ENCODE peak calls at places on chromosomes 13 and 19, in seven cellular contexts. J is A549; K is right atrium auricular region; M is CD4-positive, alpha-beta memory T cell; A is cardiac muscle cell; P is iPS DF 6.9; D is foreskin fibroblast. X is an unnamed sample.

GRCh38 chr19:11377237-11377636 is 2.8 kb downstream of the SWSAP1 start:
- DNase-seq in K (no peak), A (no peak), J (peak; percentile 46), M (no peak), D (peak; percentile 93), P (no peak), X (no peak)

GRCh38 chr13:81957121-81957520 is 1616.2 kb upstream of the SPRY2 start:
- DNase-seq in A (no peak), K (no peak), D (no peak), P (peak; percentile 31), M (no peak), J (peak; percentile 0), X (no peak)

GRCh38 chr19:41540041-41540695 is 35.8 kb upstream of the CEACAM21 start:
- DNase-seq in A (no peak), M (no peak), D (no peak), P (no peak), J (no peak), K (no peak), X (no peak)

GRCh38 chr13:94454334-94454733 is 25.1 kb downstream of the DCT start:
- DNase-seq in D (no peak), M (no peak), K (no peak), J (no peak), A (no peak), P (no peak), X (no peak)

GRCh38 chr13:114112231-114112825 is 20.1 kb downstream of the RASA3 start:
- DNase-seq in M (peak; percentile 33), P (no peak), A (peak; percentile 61), D (no peak), J (no peak), K (peak; percentile 55), X (no peak)

GRCh38 chr19:50230379-50231351 is 27.2 kb downstream of the MYH14 start:
- DNase-seq in D (no peak), M (no peak), J (no peak), P (no peak), A (no peak), K (no peak), X (no peak)

GRCh38 chr19:55526216-55527196 is 10.4 kb downstream of the SBK2 start:
- DNase-seq in M (no peak), D (peak; percentile 80), K (peak; percentile 75), J (peak; percentile 82), P (no peak), A (peak; percentile 56), X (no peak)

GRCh38 chr13:93066187-93066586 is 160.4 kb upstream of the GPC6 start:
- DNase-seq in K (no peak), P (no peak), J (no peak), D (peak; percentile 52), A (no peak), M (no peak), X (no peak)

GRCh38 chr19:45159204-45159970 is 1.4 kb downstream of the NKPD1 start:
- DNase-seq in P (no peak), D (no peak), K (no peak), A (no peak), J (no peak), M (peak; percentile 16), X (no peak)

GRCh38 chr13:109859216-109859835 is 72.9 kb upstream of the IRS2 start:
- DNase-seq in J (no peak), P (no peak), K (no peak), M (no peak), D (no peak), A (no peak), X (no peak)

GRCh38 chr13:40619479-40619814 is 47.0 kb downstream of the FOXO1 start:
- DNase-seq in P (no peak), M (no peak), J (no peak), K (no peak), D (no peak), A (no peak), X (no peak)

GRCh38 chr13:44393391-44393790 is 19.8 kb downstream of the SERP2 start:
- DNase-seq in K (no peak), P (no peak), J (no peak), M (no peak), D (no peak), A (no peak), X (no peak)

GRCh38 chr19:54100560-54100959 is at the start of gene OSCAR:
- DNase-seq in M (no peak), J (no peak), A (no peak), K (no peak), D (peak; percentile 36), P (no peak), X (no peak)

GRCh38 chr13:51587372-51587771 is 3.1 kb downstream of the WDFY2 start:
- DNase-seq in P (no peak), J (no peak), K (no peak), D (no peak), M (no peak), A (no peak), X (no peak)

GRCh38 chr13:111210488-111210887 is 95.4 kb downstream of the ARHGEF7 start:
- DNase-seq in K (no peak), J (no peak), A (no peak), M (no peak), D (peak; percentile 91), P (no peak), X (no peak)

GRCh38 chr13:27281420-27281819 is 10.8 kb downstream of the RASL11A start:
- DNase-seq in M (no peak), K (no peak), D (peak; percentile 52), P (no peak), A (no peak), J (no peak), X (no peak)

GRCh38 chr19:40006273-40006691 is 9.4 kb downstream of the ZNF546 start:
- DNase-seq in J (peak; percentile 37), D (peak; percentile 87), A (no peak), P (no peak), M (no peak), K (no peak), X (no peak)

GRCh38 chr13:100290165-100290801 is 201.4 kb downstream of the PCCA start:
- DNase-seq in A (no peak), K (no peak), J (no peak), P (no peak), D (no peak), M (no peak), X (no peak)

GRCh38 chr19:48135411-48135810 is 24.8 kb upstream of the PLA2G4C start:
- DNase-seq in J (peak; percentile 57), A (no peak), M (no peak), K (no peak), P (no peak), D (peak; percentile 25), X (no peak)

GRCh38 chr13:110493613-110494012 is 67.9 kb downstream of the RAB20 start:
- DNase-seq in P (no peak), M (no peak), A (no peak), D (no peak), K (no peak), J (no peak), X (no peak)

GRCh38 chr13:20669162-20669561 is 34.3 kb upstream of the IL17D start:
- DNase-seq in M (no peak), D (no peak), J (no peak), P (no peak), A (no peak), K (no peak), X (no peak)

GRCh38 chr13:94382960-94383359 is 96.5 kb downstream of the DCT start:
- DNase-seq in K (no peak), P (no peak), A (no peak), M (no peak), D (no peak), J (no peak), X (no peak)

GRCh38 chr19:48154003-48154402 is 16.1 kb downstream of the LIG1 start:
- DNase-seq in K (no peak), J (no peak), A (no peak), D (no peak), M (no peak), P (no peak), X (no peak)

GRCh38 chr19:45103200-45103624 is 10.2 kb downstream of the PPP1R37 start:
- DNase-seq in K (no peak), A (no peak), J (no peak), M (peak; percentile 52), P (no peak), D (peak; percentile 73), X (no peak)

GRCh38 chr19:49665301-49666119 is at the start of the genes BCL2L12 and IRF3:
- DNase-seq in K (peak; percentile 98), D (peak; percentile 99), J (peak; percentile 98), P (no peak), A (peak; percentile 98), M (peak; percentile 99), X (peak; percentile 95)

GRCh38 chr19:56272448-56272847 is at the start of gene EDDM13:
- DNase-seq in P (no peak), A (no peak), K (no peak), D (no peak), J (no peak), M (no peak), X (no peak)

GRCh38 chr13:111561091-111561778 is 240.8 kb downstream of the TEX29 start:
- DNase-seq in D (no peak), J (no peak), P (no peak), M (no peak), A (no peak), K (no peak), X (no peak)

GRCh38 chr13:99124695-99125334 is 75.8 kb upstream of the UBAC2 start:
- DNase-seq in J (peak; percentile 28), D (peak; percentile 49), M (peak; percentile 36), P (no peak), A (no peak), K (no peak), X (peak; percentile 50)
- H3K4me3 ChIP-seq in J (no peak overlapping the region), D (no peak overlapping the region), M (no peak overlapping the region), P (no peak overlapping the region), A (no peak overlapping the region), K (no peak overlapping the region), X (peak overlapping the region; percentile 27)

DNA sequence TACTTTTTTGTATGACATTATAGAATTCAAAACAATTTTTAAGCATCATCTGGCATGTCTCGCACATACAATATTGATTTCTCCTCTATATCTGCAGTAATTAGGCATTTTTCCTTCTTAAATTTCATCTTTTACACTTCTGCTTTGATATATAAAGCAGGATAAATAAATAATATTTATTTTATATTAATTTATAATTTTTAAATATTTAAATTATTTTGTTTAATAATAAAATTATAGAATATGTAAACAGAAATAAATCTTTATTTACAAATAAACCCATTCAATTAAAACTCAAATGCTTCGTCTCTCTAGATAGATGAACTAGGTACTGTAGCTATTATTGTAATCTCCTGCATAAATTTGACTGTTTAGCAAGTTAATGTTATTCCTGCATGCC is 473.5 kb upstream of the SLC10A2 start:
- DNase-seq in A (no peak), P (no peak), K (no peak), J (no peak), M (no peak), D (no peak), X (no peak)
- H3K4me3 ChIP-seq in A (no peak overlapping the region), P (no peak overlapping the region), K (no peak overlapping the region), J (no peak overlapping the region), M (no peak overlapping the region), D (no peak overlapping the region), X (no peak overlapping the region)

GRCh38 chr13:74246398-74246975 is 112.3 kb upstream of the KLF12 start:
- DNase-seq in A (no peak), J (no peak), K (peak; percentile 63), P (no peak), D (peak; percentile 53), M (peak; percentile 56), X (no peak)
- H3K4me3 ChIP-seq in A (no peak overlapping the region), J (no peak overlapping the region), K (peak overlapping the region; percentile 17), P (no peak overlapping the region), D (no peak overlapping the region), M (no peak overlapping the region), X (no peak overlapping the region)

DNA sequence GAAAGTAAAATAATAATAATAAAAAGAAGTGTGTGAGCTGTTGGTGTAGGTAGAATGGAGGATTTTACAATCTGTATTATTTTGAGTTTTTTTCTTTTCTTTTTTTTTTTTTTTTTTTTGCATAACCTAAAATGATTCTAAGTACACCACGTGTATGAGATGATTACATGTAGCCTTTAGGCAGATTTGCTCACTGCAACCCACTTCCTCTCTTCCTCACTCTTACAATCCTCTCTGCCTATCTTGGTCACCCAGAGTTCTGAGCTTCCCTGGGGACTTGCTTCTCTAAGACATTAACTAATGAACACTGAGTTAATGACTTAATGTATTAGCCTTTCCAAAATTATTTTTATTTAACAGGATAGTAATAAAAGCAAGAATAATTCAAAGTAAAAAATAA is 1169.6 kb downstream of the EFNB2 start:
- DNase-seq in P (no peak), A (no peak), D (peak; percentile 27), K (no peak), M (no peak), J (no peak), X (no peak)
- H3K4me3 ChIP-seq in P (no peak overlapping the region), A (no peak overlapping the region), D (no peak overlapping the region), K (no peak overlapping the region), M (no peak overlapping the region), J (no peak overlapping the region), X (no peak overlapping the region)